ENCODE peak calls at places on chromosomes 7 and 10, in seven cellular contexts. One of them, this sample, is unnamed.

GRCh38 chr7:122750389-122750788 is 47.7 kb upstream of the RNF148 start:
- DNase-seq in GM10248: no peak
- DNase-seq in activated T-cell treated with anti-CD3 and anti-CD28 coated beads, Interleukin-2, amount 50 U/mL, for 48 hours: no peak
- DNase-seq in Panc1: no peak
- DNase-seq in Ammon's horn: no peak
- DNase-seq in amygdala: no peak
- DNase-seq in stimulated activated CD4-positive, alpha-beta T cell treated with anti-CD3 and anti-CD28 coated beads, TNF-alpha, amount 100 ng/mL, for 48 hours: no peak
- DNase-seq in this sample: no peak

GRCh38 chr7:150732786-150733733 is 4.2 kb upstream of the GIMAP5 start:
- DNase-seq in Panc1: no peak
- DNase-seq in Ammon's horn: no peak
- DNase-seq in stimulated activated CD4-positive, alpha-beta T cell treated with anti-CD3 and anti-CD28 coated beads, TNF-alpha, amount 100 ng/mL, for 48 hours: no peak
- DNase-seq in activated T-cell treated with anti-CD3 and anti-CD28 coated beads, Interleukin-2, amount 50 U/mL, for 48 hours: peak
- DNase-seq in amygdala: no peak
- DNase-seq in GM10248: no peak
- DNase-seq in this sample: no peak

GRCh38 chr7:27462575-27463270 is 200.0 kb downstream of the HIBADH start:
- DNase-seq in Ammon's horn: no peak
- DNase-seq in activated T-cell treated with anti-CD3 and anti-CD28 coated beads, Interleukin-2, amount 50 U/mL, for 48 hours: no peak
- DNase-seq in stimulated activated CD4-positive, alpha-beta T cell treated with anti-CD3 and anti-CD28 coated beads, TNF-alpha, amount 100 ng/mL, for 48 hours: no peak
- DNase-seq in amygdala: no peak
- DNase-seq in GM10248: no peak
- DNase-seq in Panc1: no peak
- DNase-seq in this sample: no peak

GRCh38 chr7:127252736-127253288 is at the start of gene GRM8:
- DNase-seq in amygdala: peak
- DNase-seq in activated T-cell treated with anti-CD3 and anti-CD28 coated beads, Interleukin-2, amount 50 U/mL, for 48 hours: peak
- DNase-seq in stimulated activated CD4-positive, alpha-beta T cell treated with anti-CD3 and anti-CD28 coated beads, TNF-alpha, amount 100 ng/mL, for 48 hours: no peak
- DNase-seq in Panc1: no peak
- DNase-seq in Ammon's horn: peak
- DNase-seq in GM10248: peak
- DNase-seq in this sample: peak

GRCh38 chr10:79067241-79068202 is 1.2 kb upstream of the ZMIZ1 start:
- DNase-seq in Panc1: no peak
- DNase-seq in stimulated activated CD4-positive, alpha-beta T cell treated with anti-CD3 and anti-CD28 coated beads, TNF-alpha, amount 100 ng/mL, for 48 hours: peak
- DNase-seq in activated T-cell treated with anti-CD3 and anti-CD28 coated beads, Interleukin-2, amount 50 U/mL, for 48 hours: peak
- DNase-seq in Ammon's horn: peak
- DNase-seq in amygdala: peak
- DNase-seq in GM10248: peak
- DNase-seq in this sample: peak

GRCh38 chr10:9097206-9097990 is 1042.9 kb downstream of the GATA3 start:
- DNase-seq in stimulated activated CD4-positive, alpha-beta T cell treated with anti-CD3 and anti-CD28 coated beads, TNF-alpha, amount 100 ng/mL, for 48 hours: no peak
- DNase-seq in amygdala: no peak
- DNase-seq in activated T-cell treated with anti-CD3 and anti-CD28 coated beads, Interleukin-2, amount 50 U/mL, for 48 hours: no peak
- DNase-seq in Ammon's horn: no peak
- DNase-seq in Panc1: no peak
- DNase-seq in GM10248: no peak
- DNase-seq in this sample: no peak

GRCh38 chr7:105590793-105591192 is 9.5 kb upstream of the EFCAB10 start:
- DNase-seq in activated T-cell treated with anti-CD3 and anti-CD28 coated beads, Interleukin-2, amount 50 U/mL, for 48 hours: no peak
- DNase-seq in Ammon's horn: no peak
- DNase-seq in GM10248: no peak
- DNase-seq in Panc1: no peak
- DNase-seq in stimulated activated CD4-positive, alpha-beta T cell treated with anti-CD3 and anti-CD28 coated beads, TNF-alpha, amount 100 ng/mL, for 48 hours: no peak
- DNase-seq in amygdala: no peak
- DNase-seq in this sample: no peak

GRCh38 chr7:41190615-41191014 is 512.3 kb downstream of the INHBA start:
- DNase-seq in GM10248: no peak
- DNase-seq in amygdala: no peak
- DNase-seq in Ammon's horn: no peak
- DNase-seq in activated T-cell treated with anti-CD3 and anti-CD28 coated beads, Interleukin-2, amount 50 U/mL, for 48 hours: no peak
- DNase-seq in stimulated activated CD4-positive, alpha-beta T cell treated with anti-CD3 and anti-CD28 coated beads, TNF-alpha, amount 100 ng/mL, for 48 hours: no peak
- DNase-seq in Panc1: no peak
- DNase-seq in this sample: no peak

GRCh38 chr10:88271736-88272135 is 311.4 kb downstream of the RNLS start:
- DNase-seq in amygdala: no peak
- DNase-seq in Ammon's horn: peak
- DNase-seq in stimulated activated CD4-positive, alpha-beta T cell treated with anti-CD3 and anti-CD28 coated beads, TNF-alpha, amount 100 ng/mL, for 48 hours: no peak
- DNase-seq in GM10248: no peak
- DNase-seq in Panc1: no peak
- DNase-seq in activated T-cell treated with anti-CD3 and anti-CD28 coated beads, Interleukin-2, amount 50 U/mL, for 48 hours: peak
- DNase-seq in this sample: peak

GRCh38 chr7:98178321-98178720 is 32.9 kb upstream of the BHLHA15 start:
- DNase-seq in GM10248: no peak
- DNase-seq in amygdala: peak
- DNase-seq in Panc1: no peak
- DNase-seq in Ammon's horn: peak
- DNase-seq in stimulated activated CD4-positive, alpha-beta T cell treated with anti-CD3 and anti-CD28 coated beads, TNF-alpha, amount 100 ng/mL, for 48 hours: no peak
- DNase-seq in activated T-cell treated with anti-CD3 and anti-CD28 coated beads, Interleukin-2, amount 50 U/mL, for 48 hours: no peak
- DNase-seq in this sample: no peak

GRCh38 chr10:6593140-6593740 is 13.2 kb upstream of the PRKCQ start:
- DNase-seq in Ammon's horn: no peak
- DNase-seq in amygdala: no peak
- DNase-seq in Panc1: no peak
- DNase-seq in activated T-cell treated with anti-CD3 and anti-CD28 coated beads, Interleukin-2, amount 50 U/mL, for 48 hours: no peak
- DNase-seq in GM10248: no peak
- DNase-seq in stimulated activated CD4-positive, alpha-beta T cell treated with anti-CD3 and anti-CD28 coated beads, TNF-alpha, amount 100 ng/mL, for 48 hours: no peak
- DNase-seq in this sample: no peak

GRCh38 chr10:125076891-125077643 is 83.3 kb downstream of the CTBP2 start:
- DNase-seq in Panc1: no peak
- DNase-seq in stimulated activated CD4-positive, alpha-beta T cell treated with anti-CD3 and anti-CD28 coated beads, TNF-alpha, amount 100 ng/mL, for 48 hours: no peak
- DNase-seq in activated T-cell treated with anti-CD3 and anti-CD28 coated beads, Interleukin-2, amount 50 U/mL, for 48 hours: no peak
- DNase-seq in amygdala: no peak
- DNase-seq in GM10248: no peak
- DNase-seq in Ammon's horn: no peak
- DNase-seq in this sample: no peak

GRCh38 chr10:122206471-122207065 is 64.5 kb upstream of the BTBD16 start:
- DNase-seq in stimulated activated CD4-positive, alpha-beta T cell treated with anti-CD3 and anti-CD28 coated beads, TNF-alpha, amount 100 ng/mL, for 48 hours: no peak
- DNase-seq in Ammon's horn: no peak
- DNase-seq in amygdala: no peak
- DNase-seq in GM10248: no peak
- DNase-seq in Panc1: no peak
- DNase-seq in activated T-cell treated with anti-CD3 and anti-CD28 coated beads, Interleukin-2, amount 50 U/mL, for 48 hours: no peak
- DNase-seq in this sample: no peak

GRCh38 chr10:824497-824896 is 107.0 kb downstream of the LARP4B start:
- DNase-seq in amygdala: no peak
- DNase-seq in Panc1: no peak
- DNase-seq in activated T-cell treated with anti-CD3 and anti-CD28 coated beads, Interleukin-2, amount 50 U/mL, for 48 hours: no peak
- DNase-seq in Ammon's horn: no peak
- DNase-seq in stimulated activated CD4-positive, alpha-beta T cell treated with anti-CD3 and anti-CD28 coated beads, TNF-alpha, amount 100 ng/mL, for 48 hours: no peak
- DNase-seq in GM10248: no peak
- DNase-seq in this sample: no peak

GRCh38 chr7:80699030-80699638 is 60.7 kb downstream of the CD36 start:
- DNase-seq in Ammon's horn: peak
- DNase-seq in Panc1: peak
- DNase-seq in stimulated activated CD4-positive, alpha-beta T cell treated with anti-CD3 and anti-CD28 coated beads, TNF-alpha, amount 100 ng/mL, for 48 hours: no peak
- DNase-seq in GM10248: peak
- DNase-seq in amygdala: no peak
- DNase-seq in activated T-cell treated with anti-CD3 and anti-CD28 coated beads, Interleukin-2, amount 50 U/mL, for 48 hours: no peak
- DNase-seq in this sample: no peak

GRCh38 chr10:43396061-43396927 is 12.7 kb downstream of the HNRNPF start:
- DNase-seq in activated T-cell treated with anti-CD3 and anti-CD28 coated beads, Interleukin-2, amount 50 U/mL, for 48 hours: peak
- DNase-seq in amygdala: peak
- DNase-seq in GM10248: peak
- DNase-seq in Ammon's horn: peak
- DNase-seq in stimulated activated CD4-positive, alpha-beta T cell treated with anti-CD3 and anti-CD28 coated beads, TNF-alpha, amount 100 ng/mL, for 48 hours: peak
- DNase-seq in Panc1: no peak
- DNase-seq in this sample: peak

GRCh38 chr7:122588621-122589020 is 110.3 kb downstream of the RNF133 start:
- DNase-seq in Panc1: no peak
- DNase-seq in stimulated activated CD4-positive, alpha-beta T cell treated with anti-CD3 and anti-CD28 coated beads, TNF-alpha, amount 100 ng/mL, for 48 hours: no peak
- DNase-seq in GM10248: no peak
- DNase-seq in Ammon's horn: no peak
- DNase-seq in amygdala: no peak
- DNase-seq in activated T-cell treated with anti-CD3 and anti-CD28 coated beads, Interleukin-2, amount 50 U/mL, for 48 hours: no peak
- DNase-seq in this sample: no peak

GRCh38 chr10:94462130-94462529 is 59.8 kb downstream of the TBC1D12 start:
- DNase-seq in amygdala: no peak
- DNase-seq in activated T-cell treated with anti-CD3 and anti-CD28 coated beads, Interleukin-2, amount 50 U/mL, for 48 hours: no peak
- DNase-seq in stimulated activated CD4-positive, alpha-beta T cell treated with anti-CD3 and anti-CD28 coated beads, TNF-alpha, amount 100 ng/mL, for 48 hours: no peak
- DNase-seq in Panc1: no peak
- DNase-seq in Ammon's horn: no peak
- DNase-seq in GM10248: no peak
- DNase-seq in this sample: no peak

GRCh38 chr10:116316533-116316932 is 7.7 kb upstream of the CCDC172 start:
- DNase-seq in Panc1: no peak
- DNase-seq in activated T-cell treated with anti-CD3 and anti-CD28 coated beads, Interleukin-2, amount 50 U/mL, for 48 hours: no peak
- DNase-seq in GM10248: no peak
- DNase-seq in amygdala: no peak
- DNase-seq in Ammon's horn: no peak
- DNase-seq in stimulated activated CD4-positive, alpha-beta T cell treated with anti-CD3 and anti-CD28 coated beads, TNF-alpha, amount 100 ng/mL, for 48 hours: no peak
- DNase-seq in this sample: no peak

GRCh38 chr7:133310232-133310852 is 57.5 kb downstream of the EXOC4 start:
- DNase-seq in amygdala: no peak
- DNase-seq in stimulated activated CD4-positive, alpha-beta T cell treated with anti-CD3 and anti-CD28 coated beads, TNF-alpha, amount 100 ng/mL, for 48 hours: no peak
- DNase-seq in Ammon's horn: no peak
- DNase-seq in Panc1: no peak
- DNase-seq in GM10248: no peak
- DNase-seq in activated T-cell treated with anti-CD3 and anti-CD28 coated beads, Interleukin-2, amount 50 U/mL, for 48 hours: no peak
- DNase-seq in this sample: no peak

GRCh38 chr7:127347567-127348246 is 44.8 kb downstream of the ZNF800 start:
- DNase-seq in stimulated activated CD4-positive, alpha-beta T cell treated with anti-CD3 and anti-CD28 coated beads, TNF-alpha, amount 100 ng/mL, for 48 hours: peak
- DNase-seq in amygdala: peak
- DNase-seq in Ammon's horn: peak
- DNase-seq in Panc1: peak
- DNase-seq in GM10248: peak
- DNase-seq in activated T-cell treated with anti-CD3 and anti-CD28 coated beads, Interleukin-2, amount 50 U/mL, for 48 hours: peak
- DNase-seq in this sample: peak

GRCh38 chr7:157872447-157872846 is 535.6 kb downstream of the DNAJB6 start:
- DNase-seq in activated T-cell treated with anti-CD3 and anti-CD28 coated beads, Interleukin-2, amount 50 U/mL, for 48 hours: no peak
- DNase-seq in stimulated activated CD4-positive, alpha-beta T cell treated with anti-CD3 and anti-CD28 coated beads, TNF-alpha, amount 100 ng/mL, for 48 hours: no peak
- DNase-seq in Ammon's horn: no peak
- DNase-seq in amygdala: no peak
- DNase-seq in Panc1: no peak
- DNase-seq in GM10248: no peak
- DNase-seq in this sample: no peak

GRCh38 chr10:107059872-107060271 is 104.6 kb downstream of the SORCS1 start:
- DNase-seq in stimulated activated CD4-positive, alpha-beta T cell treated with anti-CD3 and anti-CD28 coated beads, TNF-alpha, amount 100 ng/mL, for 48 hours: no peak
- DNase-seq in Ammon's horn: no peak
- DNase-seq in amygdala: no peak
- DNase-seq in Panc1: no peak
- DNase-seq in activated T-cell treated with anti-CD3 and anti-CD28 coated beads, Interleukin-2, amount 50 U/mL, for 48 hours: no peak
- DNase-seq in GM10248: no peak
- DNase-seq in this sample: no peak

GRCh38 chr10:31701546-31701945 is 227.1 kb downstream of the ARHGAP12 start:
- DNase-seq in activated T-cell treated with anti-CD3 and anti-CD28 coated beads, Interleukin-2, amount 50 U/mL, for 48 hours: no peak
- DNase-seq in Panc1: no peak
- DNase-seq in GM10248: no peak
- DNase-seq in Ammon's horn: no peak
- DNase-seq in amygdala: no peak
- DNase-seq in stimulated activated CD4-positive, alpha-beta T cell treated with anti-CD3 and anti-CD28 coated beads, TNF-alpha, amount 100 ng/mL, for 48 hours: no peak
- DNase-seq in this sample: no peak

GRCh38 chr7:113562242-113562641 is 356.6 kb downstream of the PPP1R3A start:
- DNase-seq in Panc1: no peak
- DNase-seq in activated T-cell treated with anti-CD3 and anti-CD28 coated beads, Interleukin-2, amount 50 U/mL, for 48 hours: no peak
- DNase-seq in amygdala: no peak
- DNase-seq in Ammon's horn: no peak
- DNase-seq in stimulated activated CD4-positive, alpha-beta T cell treated with anti-CD3 and anti-CD28 coated beads, TNF-alpha, amount 100 ng/mL, for 48 hours: no peak
- DNase-seq in GM10248: no peak
- DNase-seq in this sample: no peak

GRCh38 chr7:135719688-135720087 is 8.3 kb downstream of the SLC13A4 start:
- DNase-seq in GM10248: no peak
- DNase-seq in amygdala: no peak
- DNase-seq in Panc1: no peak
- DNase-seq in activated T-cell treated with anti-CD3 and anti-CD28 coated beads, Interleukin-2, amount 50 U/mL, for 48 hours: no peak
- DNase-seq in Ammon's horn: no peak
- DNase-seq in stimulated activated CD4-positive, alpha-beta T cell treated with anti-CD3 and anti-CD28 coated beads, TNF-alpha, amount 100 ng/mL, for 48 hours: no peak
- DNase-seq in this sample: no peak

GRCh38 chr10:92267343-92267742 is 23.5 kb downstream of the CPEB3 start:
- DNase-seq in stimulated activated CD4-positive, alpha-beta T cell treated with anti-CD3 and anti-CD28 coated beads, TNF-alpha, amount 100 ng/mL, for 48 hours: no peak
- DNase-seq in Panc1: no peak
- DNase-seq in Ammon's horn: no peak
- DNase-seq in amygdala: no peak
- DNase-seq in GM10248: peak
- DNase-seq in activated T-cell treated with anti-CD3 and anti-CD28 coated beads, Interleukin-2, amount 50 U/mL, for 48 hours: no peak
- DNase-seq in this sample: no peak

GRCh38 chr7:128737867-128738390 is 1.2 kb upstream of the CALU start:
- DNase-seq in amygdala: no peak
- DNase-seq in Panc1: no peak
- DNase-seq in GM10248: no peak
- DNase-seq in stimulated activated CD4-positive, alpha-beta T cell treated with anti-CD3 and anti-CD28 coated beads, TNF-alpha, amount 100 ng/mL, for 48 hours: no peak
- DNase-seq in Ammon's horn: no peak
- DNase-seq in activated T-cell treated with anti-CD3 and anti-CD28 coated beads, Interleukin-2, amount 50 U/mL, for 48 hours: no peak
- DNase-seq in this sample: no peak

GRCh38 chr10:15990523-15991129 is 130.3 kb upstream of the MINDY3 start:
- DNase-seq in amygdala: no peak
- DNase-seq in stimulated activated CD4-positive, alpha-beta T cell treated with anti-CD3 and anti-CD28 coated beads, TNF-alpha, amount 100 ng/mL, for 48 hours: no peak
- DNase-seq in GM10248: no peak
- DNase-seq in Ammon's horn: no peak
- DNase-seq in activated T-cell treated with anti-CD3 and anti-CD28 coated beads, Interleukin-2, amount 50 U/mL, for 48 hours: no peak
- DNase-seq in Panc1: no peak
- DNase-seq in this sample: no peak

GRCh38 chr10:4109469-4109868 is 324.5 kb upstream of the KLF6 start:
- DNase-seq in GM10248: no peak
- DNase-seq in Panc1: no peak
- DNase-seq in activated T-cell treated with anti-CD3 and anti-CD28 coated beads, Interleukin-2, amount 50 U/mL, for 48 hours: no peak
- DNase-seq in Ammon's horn: no peak
- DNase-seq in amygdala: no peak
- DNase-seq in stimulated activated CD4-positive, alpha-beta T cell treated with anti-CD3 and anti-CD28 coated beads, TNF-alpha, amount 100 ng/mL, for 48 hours: no peak
- DNase-seq in this sample: no peak

GRCh38 chr10:133475821-133476640 is 22.3 kb downstream of the SCART1 start:
- DNase-seq in activated T-cell treated with anti-CD3 and anti-CD28 coated beads, Interleukin-2, amount 50 U/mL, for 48 hours: no peak
- DNase-seq in amygdala: no peak
- DNase-seq in GM10248: peak
- DNase-seq in stimulated activated CD4-positive, alpha-beta T cell treated with anti-CD3 and anti-CD28 coated beads, TNF-alpha, amount 100 ng/mL, for 48 hours: no peak
- DNase-seq in Panc1: no peak
- DNase-seq in Ammon's horn: no peak
- DNase-seq in this sample: no peak

GRCh38 chr10:5573968-5574641 is 49.3 kb downstream of the CALML3 start:
- DNase-seq in GM10248: no peak
- DNase-seq in activated T-cell treated with anti-CD3 and anti-CD28 coated beads, Interleukin-2, amount 50 U/mL, for 48 hours: no peak
- DNase-seq in Panc1: no peak
- DNase-seq in amygdala: no peak
- DNase-seq in Ammon's horn: no peak
- DNase-seq in stimulated activated CD4-positive, alpha-beta T cell treated with anti-CD3 and anti-CD28 coated beads, TNF-alpha, amount 100 ng/mL, for 48 hours: no peak
- DNase-seq in this sample: no peak

GRCh38 chr7:29255839-29256782 is 61.5 kb downstream of the CHN2 start:
- DNase-seq in activated T-cell treated with anti-CD3 and anti-CD28 coated beads, Interleukin-2, amount 50 U/mL, for 48 hours: no peak
- DNase-seq in Panc1: no peak
- DNase-seq in amygdala: no peak
- DNase-seq in GM10248: no peak
- DNase-seq in stimulated activated CD4-positive, alpha-beta T cell treated with anti-CD3 and anti-CD28 coated beads, TNF-alpha, amount 100 ng/mL, for 48 hours: no peak
- DNase-seq in Ammon's horn: no peak
- DNase-seq in this sample: no peak

GRCh38 chr10:78199019-78199418 is 165.4 kb downstream of the RPS24 start:
- DNase-seq in activated T-cell treated with anti-CD3 and anti-CD28 coated beads, Interleukin-2, amount 50 U/mL, for 48 hours: no peak
- DNase-seq in Ammon's horn: no peak
- DNase-seq in GM10248: no peak
- DNase-seq in Panc1: no peak
- DNase-seq in stimulated activated CD4-positive, alpha-beta T cell treated with anti-CD3 and anti-CD28 coated beads, TNF-alpha, amount 100 ng/mL, for 48 hours: no peak
- DNase-seq in amygdala: no peak
- DNase-seq in this sample: no peak

GRCh38 chr7:32518534-32519140 is 23.3 kb downstream of the AVL9 start:
- DNase-seq in amygdala: no peak
- DNase-seq in stimulated activated CD4-positive, alpha-beta T cell treated with anti-CD3 and anti-CD28 coated beads, TNF-alpha, amount 100 ng/mL, for 48 hours: no peak
- DNase-seq in Panc1: no peak
- DNase-seq in activated T-cell treated with anti-CD3 and anti-CD28 coated beads, Interleukin-2, amount 50 U/mL, for 48 hours: no peak
- DNase-seq in GM10248: no peak
- DNase-seq in Ammon's horn: no peak
- DNase-seq in this sample: no peak

GRCh38 chr7:131183611-131184119 is 144.0 kb upstream of the MKLN1 start:
- DNase-seq in stimulated activated CD4-positive, alpha-beta T cell treated with anti-CD3 and anti-CD28 coated beads, TNF-alpha, amount 100 ng/mL, for 48 hours: no peak
- DNase-seq in activated T-cell treated with anti-CD3 and anti-CD28 coated beads, Interleukin-2, amount 50 U/mL, for 48 hours: no peak
- DNase-seq in Ammon's horn: no peak
- DNase-seq in amygdala: no peak
- DNase-seq in Panc1: no peak
- DNase-seq in GM10248: no peak
- DNase-seq in this sample: no peak